ENCODE peak calls at places on chromosomes 1 and 21, in six cellular contexts. One of them, this sample, is unnamed.

GRCh38 chr21:41431788-41432548 is 5.9 kb downstream of the MX1 start:
- DNase-seq in kidney tubule cell: no peak
- DNase-seq in H7: no peak
- DNase-seq in activated T-helper 1 cell treated with anti-CD3 and anti-CD28 coated beads, Interleukin-2, amount 50 U/mL, for 16 hours: no peak
- DNase-seq in astrocyte: no peak
- DNase-seq in T-helper 22 cell: no peak
- DNase-seq in this sample: no peak

GRCh38 chr1:59498640-59499039 is 201.7 kb downstream of the FGGY start:
- DNase-seq in kidney tubule cell: peak
- DNase-seq in H7: no peak
- DNase-seq in activated T-helper 1 cell treated with anti-CD3 and anti-CD28 coated beads, Interleukin-2, amount 50 U/mL, for 16 hours: no peak
- DNase-seq in astrocyte: peak
- DNase-seq in T-helper 22 cell: no peak
- DNase-seq in this sample: no peak

GRCh38 chr1:178774263-178774662 is 49.2 kb downstream of the RALGPS2 start:
- DNase-seq in kidney tubule cell: peak
- DNase-seq in H7: no peak
- DNase-seq in activated T-helper 1 cell treated with anti-CD3 and anti-CD28 coated beads, Interleukin-2, amount 50 U/mL, for 16 hours: no peak
- DNase-seq in astrocyte: no peak
- DNase-seq in T-helper 22 cell: no peak
- DNase-seq in this sample: no peak

GRCh38 chr1:206469411-206469932 is 804 bp upstream of the IKBKE start:
- DNase-seq in kidney tubule cell: peak
- DNase-seq in H7: peak
- DNase-seq in activated T-helper 1 cell treated with anti-CD3 and anti-CD28 coated beads, Interleukin-2, amount 50 U/mL, for 16 hours: no peak
- DNase-seq in astrocyte: no peak
- DNase-seq in T-helper 22 cell: no peak
- DNase-seq in this sample: no peak

GRCh38 chr1:234230414-234230862 is 142.8 kb upstream of the COA6 start:
- DNase-seq in kidney tubule cell: no peak
- DNase-seq in H7: no peak
- DNase-seq in activated T-helper 1 cell treated with anti-CD3 and anti-CD28 coated beads, Interleukin-2, amount 50 U/mL, for 16 hours: no peak
- DNase-seq in astrocyte: peak
- DNase-seq in T-helper 22 cell: no peak
- DNase-seq in this sample: no peak

GRCh38 chr1:102875756-102876155 is 232.6 kb downstream of the COL11A1 start:
- DNase-seq in kidney tubule cell: no peak
- DNase-seq in H7: no peak
- DNase-seq in activated T-helper 1 cell treated with anti-CD3 and anti-CD28 coated beads, Interleukin-2, amount 50 U/mL, for 16 hours: no peak
- DNase-seq in astrocyte: no peak
- DNase-seq in T-helper 22 cell: no peak
- DNase-seq in this sample: no peak

GRCh38 chr1:112393634-112393976 is 2.4 kb upstream of the CTTNBP2NL start:
- DNase-seq in kidney tubule cell: peak
- DNase-seq in H7: no peak
- DNase-seq in activated T-helper 1 cell treated with anti-CD3 and anti-CD28 coated beads, Interleukin-2, amount 50 U/mL, for 16 hours: no peak
- DNase-seq in astrocyte: no peak
- DNase-seq in T-helper 22 cell: no peak
- DNase-seq in this sample: no peak

GRCh38 chr1:236916131-236916800 is 88.0 kb downstream of the MT1HL1 start:
- DNase-seq in kidney tubule cell: no peak
- DNase-seq in H7: no peak
- DNase-seq in activated T-helper 1 cell treated with anti-CD3 and anti-CD28 coated beads, Interleukin-2, amount 50 U/mL, for 16 hours: no peak
- DNase-seq in astrocyte: no peak
- DNase-seq in T-helper 22 cell: no peak
- DNase-seq in this sample: no peak

GRCh38 chr1:182765416-182765815 is 24.2 kb upstream of the NPL start:
- DNase-seq in kidney tubule cell: no peak
- DNase-seq in H7: no peak
- DNase-seq in activated T-helper 1 cell treated with anti-CD3 and anti-CD28 coated beads, Interleukin-2, amount 50 U/mL, for 16 hours: no peak
- DNase-seq in astrocyte: no peak
- DNase-seq in T-helper 22 cell: no peak
- DNase-seq in this sample: no peak

GRCh38 chr1:116309090-116309870 is 63.8 kb upstream of the ATP1A1 start:
- DNase-seq in kidney tubule cell: no peak
- DNase-seq in H7: no peak
- DNase-seq in activated T-helper 1 cell treated with anti-CD3 and anti-CD28 coated beads, Interleukin-2, amount 50 U/mL, for 16 hours: no peak
- DNase-seq in astrocyte: no peak
- DNase-seq in T-helper 22 cell: no peak
- DNase-seq in this sample: no peak

GRCh38 chr1:153535664-153536585 is at the start of gene S100A6:
- DNase-seq in kidney tubule cell: peak
- DNase-seq in H7: peak
- DNase-seq in activated T-helper 1 cell treated with anti-CD3 and anti-CD28 coated beads, Interleukin-2, amount 50 U/mL, for 16 hours: peak
- DNase-seq in astrocyte: peak
- DNase-seq in T-helper 22 cell: peak
- DNase-seq in this sample: no peak

GRCh38 chr1:32758795-32759430 is 56.3 kb upstream of the SYNC start:
- DNase-seq in kidney tubule cell: no peak
- DNase-seq in H7: no peak
- DNase-seq in activated T-helper 1 cell treated with anti-CD3 and anti-CD28 coated beads, Interleukin-2, amount 50 U/mL, for 16 hours: no peak
- DNase-seq in astrocyte: no peak
- DNase-seq in T-helper 22 cell: no peak
- DNase-seq in this sample: no peak

GRCh38 chr1:210441028-210441427 is 112.3 kb downstream of the HHAT start:
- DNase-seq in kidney tubule cell: peak
- DNase-seq in H7: no peak
- DNase-seq in activated T-helper 1 cell treated with anti-CD3 and anti-CD28 coated beads, Interleukin-2, amount 50 U/mL, for 16 hours: no peak
- DNase-seq in astrocyte: no peak
- DNase-seq in T-helper 22 cell: no peak
- DNase-seq in this sample: no peak

GRCh38 chr1:162633327-162633762 is 1.1 kb downstream of the DDR2 start:
- DNase-seq in kidney tubule cell: no peak
- DNase-seq in H7: no peak
- DNase-seq in activated T-helper 1 cell treated with anti-CD3 and anti-CD28 coated beads, Interleukin-2, amount 50 U/mL, for 16 hours: no peak
- DNase-seq in astrocyte: no peak
- DNase-seq in T-helper 22 cell: no peak
- DNase-seq in this sample: no peak

GRCh38 chr1:2194898-2195673 is 514 bp upstream of the FAAP20 start:
- DNase-seq in kidney tubule cell: peak
- DNase-seq in H7: peak
- DNase-seq in activated T-helper 1 cell treated with anti-CD3 and anti-CD28 coated beads, Interleukin-2, amount 50 U/mL, for 16 hours: peak
- DNase-seq in astrocyte: peak
- DNase-seq in T-helper 22 cell: peak
- DNase-seq in this sample: peak

GRCh38 chr1:231001892-231002291 is 23.0 kb downstream of the ARV1 start:
- DNase-seq in kidney tubule cell: no peak
- DNase-seq in H7: no peak
- DNase-seq in activated T-helper 1 cell treated with anti-CD3 and anti-CD28 coated beads, Interleukin-2, amount 50 U/mL, for 16 hours: no peak
- DNase-seq in astrocyte: no peak
- DNase-seq in T-helper 22 cell: no peak
- DNase-seq in this sample: no peak

GRCh38 chr21:23307065-23307464 is 2300.2 kb downstream of the MRPL39 start:
- DNase-seq in kidney tubule cell: no peak
- DNase-seq in H7: no peak
- DNase-seq in activated T-helper 1 cell treated with anti-CD3 and anti-CD28 coated beads, Interleukin-2, amount 50 U/mL, for 16 hours: no peak
- DNase-seq in astrocyte: no peak
- DNase-seq in T-helper 22 cell: no peak
- DNase-seq in this sample: no peak

GRCh38 chr1:62508187-62508758 is 71.4 kb downstream of the USP1 start:
- DNase-seq in kidney tubule cell: peak
- DNase-seq in H7: peak
- DNase-seq in activated T-helper 1 cell treated with anti-CD3 and anti-CD28 coated beads, Interleukin-2, amount 50 U/mL, for 16 hours: no peak
- DNase-seq in astrocyte: peak
- DNase-seq in T-helper 22 cell: no peak
- DNase-seq in this sample: no peak

GRCh38 chr1:203286161-203286984 is 18.9 kb upstream of the BTG2 start:
- DNase-seq in kidney tubule cell: no peak
- DNase-seq in H7: no peak
- DNase-seq in activated T-helper 1 cell treated with anti-CD3 and anti-CD28 coated beads, Interleukin-2, amount 50 U/mL, for 16 hours: no peak
- DNase-seq in astrocyte: no peak
- DNase-seq in T-helper 22 cell: no peak
- DNase-seq in this sample: no peak

GRCh38 chr1:228275435-228276342 is 67.8 kb downstream of the OBSCN start:
- DNase-seq in kidney tubule cell: peak
- DNase-seq in H7: peak
- DNase-seq in activated T-helper 1 cell treated with anti-CD3 and anti-CD28 coated beads, Interleukin-2, amount 50 U/mL, for 16 hours: peak
- DNase-seq in astrocyte: peak
- DNase-seq in T-helper 22 cell: peak
- DNase-seq in this sample: peak

GRCh38 chr21:46184625-46185555 is 631 bp upstream of the SPATC1L start:
- DNase-seq in kidney tubule cell: peak
- DNase-seq in H7: peak
- DNase-seq in activated T-helper 1 cell treated with anti-CD3 and anti-CD28 coated beads, Interleukin-2, amount 50 U/mL, for 16 hours: no peak
- DNase-seq in astrocyte: peak
- DNase-seq in T-helper 22 cell: peak
- DNase-seq in this sample: peak

GRCh38 chr1:183227963-183228649 is 42.0 kb downstream of the LAMC2 start:
- DNase-seq in kidney tubule cell: peak
- DNase-seq in H7: peak
- DNase-seq in activated T-helper 1 cell treated with anti-CD3 and anti-CD28 coated beads, Interleukin-2, amount 50 U/mL, for 16 hours: no peak
- DNase-seq in astrocyte: no peak
- DNase-seq in T-helper 22 cell: no peak
- DNase-seq in this sample: peak

GRCh38 chr1:109112056-109112651 is 1.8 kb upstream of the ELAPOR1 start:
- DNase-seq in kidney tubule cell: peak
- DNase-seq in H7: no peak
- DNase-seq in activated T-helper 1 cell treated with anti-CD3 and anti-CD28 coated beads, Interleukin-2, amount 50 U/mL, for 16 hours: no peak
- DNase-seq in astrocyte: no peak
- DNase-seq in T-helper 22 cell: no peak
- DNase-seq in this sample: no peak

GRCh38 chr1:58767143-58767542 is 16.7 kb downstream of the JUN start:
- DNase-seq in kidney tubule cell: no peak
- DNase-seq in H7: no peak
- DNase-seq in activated T-helper 1 cell treated with anti-CD3 and anti-CD28 coated beads, Interleukin-2, amount 50 U/mL, for 16 hours: no peak
- DNase-seq in astrocyte: no peak
- DNase-seq in T-helper 22 cell: no peak
- DNase-seq in this sample: no peak

GRCh38 chr21:15240846-15241245 is 176.0 kb upstream of the NRIP1 start:
- DNase-seq in kidney tubule cell: no peak
- DNase-seq in H7: no peak
- DNase-seq in activated T-helper 1 cell treated with anti-CD3 and anti-CD28 coated beads, Interleukin-2, amount 50 U/mL, for 16 hours: no peak
- DNase-seq in astrocyte: no peak
- DNase-seq in T-helper 22 cell: no peak
- DNase-seq in this sample: no peak

GRCh38 chr1:245356891-245357585 is 202.3 kb downstream of the KIF26B start:
- DNase-seq in kidney tubule cell: peak
- DNase-seq in H7: no peak
- DNase-seq in activated T-helper 1 cell treated with anti-CD3 and anti-CD28 coated beads, Interleukin-2, amount 50 U/mL, for 16 hours: no peak
- DNase-seq in astrocyte: no peak
- DNase-seq in T-helper 22 cell: no peak
- DNase-seq in this sample: no peak

GRCh38 chr1:149927535-149928387 is at the start of gene SF3B4:
- DNase-seq in kidney tubule cell: peak
- DNase-seq in H7: peak
- DNase-seq in activated T-helper 1 cell treated with anti-CD3 and anti-CD28 coated beads, Interleukin-2, amount 50 U/mL, for 16 hours: peak
- DNase-seq in astrocyte: peak
- DNase-seq in T-helper 22 cell: peak
- DNase-seq in this sample: peak

GRCh38 chr1:27520651-27521050 is 30.7 kb upstream of the WASF2 start:
- DNase-seq in kidney tubule cell: no peak
- DNase-seq in H7: no peak
- DNase-seq in activated T-helper 1 cell treated with anti-CD3 and anti-CD28 coated beads, Interleukin-2, amount 50 U/mL, for 16 hours: no peak
- DNase-seq in astrocyte: no peak
- DNase-seq in T-helper 22 cell: no peak
- DNase-seq in this sample: no peak

GRCh38 chr1:151998611-151999362 is 5.1 kb upstream of the S100A10 start:
- DNase-seq in kidney tubule cell: peak
- DNase-seq in H7: no peak
- DNase-seq in activated T-helper 1 cell treated with anti-CD3 and anti-CD28 coated beads, Interleukin-2, amount 50 U/mL, for 16 hours: no peak
- DNase-seq in astrocyte: no peak
- DNase-seq in T-helper 22 cell: no peak
- DNase-seq in this sample: no peak

GRCh38 chr1:151047591-151047924 is at the start of gene C1orf56:
- DNase-seq in kidney tubule cell: peak
- DNase-seq in H7: peak
- DNase-seq in activated T-helper 1 cell treated with anti-CD3 and anti-CD28 coated beads, Interleukin-2, amount 50 U/mL, for 16 hours: no peak
- DNase-seq in astrocyte: peak
- DNase-seq in T-helper 22 cell: peak
- DNase-seq in this sample: peak